ENCODE peak calls at places on chromosomes 13 and 19, in nine cellular contexts. One of them, this sample, is unnamed.

GRCh38 chr19:54233941-54234340 is 8.6 kb downstream of the LILRA6 start:
- DNase-seq in left ventricle myocardium superior: no peak
- DNase-seq in NCI-H2107: no peak
- DNase-seq in H54: no peak
- DNase-seq in thoracic aorta: no peak
- DNase-seq in HTR-8/SVneo: no peak
- DNase-seq in activated T-helper 2 cell treated with anti-CD3 and anti-CD28 coated beads, Interferon-gamma antibody, Interleukin-2, Interleukin-4, amounts not matched to agents 10 μg/mL and 5 μg/mL and 100 μg/mL, durations not matched to agents 14 hours and 24 hours and 36 hours: no peak
- DNase-seq in NCI-H1105: no peak
- DNase-seq in pancreas: no peak
- DNase-seq in this sample: no peak

GRCh38 chr13:114167445-114167844 is 11.6 kb upstream of the CFAP97D2 start:
- DNase-seq in thoracic aorta: no peak
- DNase-seq in NCI-H2107: no peak
- DNase-seq in pancreas: no peak
- DNase-seq in left ventricle myocardium superior: no peak
- DNase-seq in HTR-8/SVneo: no peak
- DNase-seq in NCI-H1105: no peak
- DNase-seq in activated T-helper 2 cell treated with anti-CD3 and anti-CD28 coated beads, Interferon-gamma antibody, Interleukin-2, Interleukin-4, amounts not matched to agents 10 μg/mL and 5 μg/mL and 100 μg/mL, durations not matched to agents 14 hours and 24 hours and 36 hours: no peak
- DNase-seq in H54: no peak
- DNase-seq in this sample: no peak

GRCh38 chr13:58994778-58995177 is 1169.0 kb downstream of the DIAPH3 start:
- DNase-seq in thoracic aorta: no peak
- DNase-seq in NCI-H2107: no peak
- DNase-seq in NCI-H1105: no peak
- DNase-seq in pancreas: no peak
- DNase-seq in HTR-8/SVneo: no peak
- DNase-seq in left ventricle myocardium superior: no peak
- DNase-seq in H54: no peak
- DNase-seq in activated T-helper 2 cell treated with anti-CD3 and anti-CD28 coated beads, Interferon-gamma antibody, Interleukin-2, Interleukin-4, amounts not matched to agents 10 μg/mL and 5 μg/mL and 100 μg/mL, durations not matched to agents 14 hours and 24 hours and 36 hours: no peak
- DNase-seq in this sample: no peak

GRCh38 chr19:2487780-2488330 is 11.9 kb downstream of the GADD45B start:
- DNase-seq in activated T-helper 2 cell treated with anti-CD3 and anti-CD28 coated beads, Interferon-gamma antibody, Interleukin-2, Interleukin-4, amounts not matched to agents 10 μg/mL and 5 μg/mL and 100 μg/mL, durations not matched to agents 14 hours and 24 hours and 36 hours: no peak
- DNase-seq in left ventricle myocardium superior: no peak
- DNase-seq in HTR-8/SVneo: no peak
- DNase-seq in thoracic aorta: no peak
- DNase-seq in pancreas: no peak
- DNase-seq in NCI-H2107: no peak
- DNase-seq in H54: no peak
- DNase-seq in NCI-H1105: no peak
- DNase-seq in this sample: no peak

GRCh38 chr19:10378124-10378523 is 2.2 kb downstream of the TYK2 start:
- DNase-seq in thoracic aorta: no peak
- DNase-seq in NCI-H2107: no peak
- DNase-seq in HTR-8/SVneo: no peak
- DNase-seq in activated T-helper 2 cell treated with anti-CD3 and anti-CD28 coated beads, Interferon-gamma antibody, Interleukin-2, Interleukin-4, amounts not matched to agents 10 μg/mL and 5 μg/mL and 100 μg/mL, durations not matched to agents 14 hours and 24 hours and 36 hours: no peak
- DNase-seq in pancreas: no peak
- DNase-seq in NCI-H1105: no peak
- DNase-seq in H54: no peak
- DNase-seq in left ventricle myocardium superior: no peak
- DNase-seq in this sample: no peak

GRCh38 chr13:97659602-97660001 is 225.6 kb downstream of the RAP2A start:
- DNase-seq in HTR-8/SVneo: peak
- DNase-seq in H54: no peak
- DNase-seq in NCI-H2107: no peak
- DNase-seq in left ventricle myocardium superior: no peak
- DNase-seq in pancreas: no peak
- DNase-seq in activated T-helper 2 cell treated with anti-CD3 and anti-CD28 coated beads, Interferon-gamma antibody, Interleukin-2, Interleukin-4, amounts not matched to agents 10 μg/mL and 5 μg/mL and 100 μg/mL, durations not matched to agents 14 hours and 24 hours and 36 hours: no peak
- DNase-seq in thoracic aorta: no peak
- DNase-seq in NCI-H1105: no peak
- DNase-seq in this sample: no peak

GRCh38 chr13:24381539-24382265 is 72.3 kb downstream of the C1QTNF9 start:
- DNase-seq in left ventricle myocardium superior: no peak
- DNase-seq in thoracic aorta: no peak
- DNase-seq in HTR-8/SVneo: no peak
- DNase-seq in NCI-H1105: no peak
- DNase-seq in pancreas: no peak
- DNase-seq in H54: no peak
- DNase-seq in activated T-helper 2 cell treated with anti-CD3 and anti-CD28 coated beads, Interferon-gamma antibody, Interleukin-2, Interleukin-4, amounts not matched to agents 10 μg/mL and 5 μg/mL and 100 μg/mL, durations not matched to agents 14 hours and 24 hours and 36 hours: no peak
- DNase-seq in NCI-H2107: no peak
- DNase-seq in this sample: no peak

GRCh38 chr13:37348916-37349653 is 243.6 kb upstream of the CSNK1A1L start:
- DNase-seq in HTR-8/SVneo: no peak
- DNase-seq in NCI-H1105: no peak
- DNase-seq in left ventricle myocardium superior: no peak
- DNase-seq in thoracic aorta: no peak
- DNase-seq in activated T-helper 2 cell treated with anti-CD3 and anti-CD28 coated beads, Interferon-gamma antibody, Interleukin-2, Interleukin-4, amounts not matched to agents 10 μg/mL and 5 μg/mL and 100 μg/mL, durations not matched to agents 14 hours and 24 hours and 36 hours: no peak
- DNase-seq in pancreas: no peak
- DNase-seq in NCI-H2107: no peak
- DNase-seq in H54: no peak
- DNase-seq in this sample: no peak

This sample was measured in NCI-H460.